ENCODE peak calls at places on chromosomes 11 and 22, in four cellular contexts. N is HT-29, K is WTC11, T is iPS DF 6.9. W is an unnamed sample.

GRCh38 chr22:24305260-24305692 is 34.6 kb downstream of the SPECC1L start:
- DNase-seq in N (peak), K (no peak), T (no peak), W (no peak)

GRCh38 chr11:69071956-69072355 is 23.2 kb downstream of the TPCN2 start:
- DNase-seq in N (no peak), K (no peak), T (no peak), W (no peak)

GRCh38 chr11:36596880-36597279 is 1.2 kb downstream of the RAG2 start:
- DNase-seq in N (no peak), K (no peak), T (no peak), W (no peak)

GRCh38 chr22:19773470-19774040 is 13.0 kb downstream of the TBX1 start:
- DNase-seq in K (peak), N (no peak), T (no peak), W (no peak)

GRCh38 chr22:38317995-38318715 is 922 bp upstream of the CSNK1E start:
- DNase-seq in N (peak), K (no peak), T (no peak), W (peak)

GRCh38 chr11:100808904-100809491 is 121.9 kb downstream of the ARHGAP42 start:
- DNase-seq in N (no peak), T (no peak), K (no peak), W (no peak)

GRCh38 chr11:68889948-68890446 is 13.6 kb downstream of the MRPL21 start:
- DNase-seq in N (peak), T (peak), K (peak), W (no peak)

GRCh38 chr11:70040869-70041501 is 37.1 kb upstream of the ANO1 start:
- DNase-seq in N (no peak), K (no peak), T (no peak), W (no peak)

GRCh38 chr11:8095831-8096522 is 15.0 kb downstream of the TUB start:
- DNase-seq in T (no peak), K (no peak), N (no peak), W (no peak)

GRCh38 chr11:3196161-3197043 is 22.2 kb downstream of the MRGPRG start:
- DNase-seq in K (no peak), N (no peak), T (no peak), W (no peak)

GRCh38 chr11:7471071-7471470 is 14.2 kb upstream of the OLFML1 start:
- DNase-seq in T (no peak), N (no peak), K (no peak), W (no peak)

GRCh38 chr11:73671701-73672100 is 25.3 kb downstream of the PLEKHB1 start:
- DNase-seq in K (no peak), T (no peak), N (no peak), W (no peak)

GRCh38 chr11:44632466-44633123 is 67.1 kb downstream of the CD82 start:
- DNase-seq in K (peak), N (peak), T (no peak), W (peak)

GRCh38 chr11:132556316-132556715 is 976.0 kb downstream of the OPCML start:
- DNase-seq in N (no peak), K (no peak), T (no peak), W (no peak)